ENCODE peak calls at places on chromosomes 12 and 14, in seven cellular contexts. B is IMR-90, R is mesendoderm, D is neuronal stem cell, M is mesenchymal stem cell, Y is H1, U is H9. H is an unnamed sample.

GRCh38 chr12:51393676-51394545 is 2.7 kb upstream of the GALNT6 start:
- DNase-seq in B (peak; percentile 96), R (no peak), D (no peak), M (peak; percentile 93), Y (no peak), U (peak; percentile 27), H (peak; percentile 47)

GRCh38 chr12:98471085-98471484 is 44.3 kb upstream of the TMPO start:
- DNase-seq in B (no peak), R (no peak), D (no peak), M (no peak), Y (no peak), U (no peak), H (no peak)

GRCh38 chr14:92877757-92878431 is 45.1 kb upstream of the CHGA start:
- DNase-seq in B (no peak), R (peak; percentile 6), D (peak; percentile 49), M (no peak), Y (peak; percentile 58), U (peak; percentile 56), H (no peak)

GRCh38 chr14:55701638-55702037 is 121.6 kb downstream of the KTN1 start:
- DNase-seq in B (peak; percentile 75), R (no peak), D (no peak), M (no peak), Y (no peak), U (no peak), H (no peak)

GRCh38 chr14:97802430-97802829 is 1005.2 kb downstream of the VRK1 start:
- DNase-seq in B (no peak), R (no peak), D (no peak), M (no peak), Y (no peak), U (no peak), H (no peak)

GRCh38 chr12:56079729-56080555 is at the start of gene ERBB3:
- DNase-seq in B (peak; percentile 81), R (peak; percentile 93), D (peak; percentile 56), M (peak; percentile 87), Y (peak; percentile 87), U (peak; percentile 93), H (peak; percentile 96)

GRCh38 chr12:56389215-56389850 is 26.7 kb upstream of the APOF start:
- DNase-seq in B (no peak), R (no peak), D (no peak), M (peak; percentile 21), Y (no peak), U (no peak), H (peak; percentile 3)

GRCh38 chr12:27244680-27245005 is 557 bp downstream of the STK38L start:
- DNase-seq in B (peak; percentile 58), R (no peak), D (no peak), M (no peak), Y (no peak), U (no peak), H (no peak)

GRCh38 chr12:108832208-108832607 is 25.2 kb downstream of the SSH1 start:
- DNase-seq in B (no peak), R (no peak), D (no peak), M (peak; percentile 58), Y (no peak), U (no peak), H (no peak)

GRCh38 chr14:61368061-61368710 is 46.8 kb downstream of the PRKCH start:
- DNase-seq in B (no peak), R (peak; percentile 76), D (no peak), M (no peak), Y (no peak), U (no peak), H (peak; percentile 93)

GRCh38 chr12:128069359-128069997 is 197.5 kb upstream of the TMEM132C start:
- DNase-seq in B (peak; percentile 33), R (peak; percentile 58), D (peak; percentile 50), M (peak; percentile 45), Y (peak; percentile 65), U (peak; percentile 63), H (peak; percentile 73)

GRCh38 chr12:128015276-128015675 is 251.7 kb upstream of the TMEM132C start:
- DNase-seq in B (no peak), R (no peak), D (no peak), M (no peak), Y (no peak), U (no peak), H (no peak)

GRCh38 chr12:5665615-5666014 is 233.7 kb downstream of the NTF3 start:
- DNase-seq in B (peak; percentile 95), R (no peak), D (no peak), M (peak; percentile 51), Y (no peak), U (no peak), H (no peak)

GRCh38 chr12:40727774-40728483 is 35.7 kb downstream of the CNTN1 start:
- DNase-seq in B (no peak), R (peak; percentile 25), D (no peak), M (no peak), Y (no peak), U (no peak), H (no peak)

GRCh38 chr12:9260931-9261330 is 52.7 kb upstream of the PZP start:
- DNase-seq in B (no peak), R (no peak), D (no peak), M (no peak), Y (no peak), U (no peak), H (no peak)

GRCh38 chr12:16165506-16165905 is 112.0 kb downstream of the SLC15A5 start:
- DNase-seq in B (peak; percentile 47), R (peak; percentile 70), D (peak; percentile 54), M (peak; percentile 40), Y (no peak), U (peak; percentile 39), H (peak; percentile 4)

GRCh38 chr12:107436376-107436775 is 249.2 kb upstream of the PWP1 start:
- DNase-seq in B (peak; percentile 83), R (peak; percentile 95), D (no peak), M (no peak), Y (no peak), U (peak; percentile 58), H (peak; percentile 24)

GRCh38 chr12:104213952-104214351 is 1.6 kb upstream of the TXNRD1 start:
- DNase-seq in B (peak; percentile 96), R (no peak), D (no peak), M (peak; percentile 76), Y (peak; percentile 6), U (no peak), H (no peak)

GRCh38 chr14:104732355-104732804 is 8.4 kb downstream of the ADSS1 start:
- DNase-seq in B (no peak), R (no peak), D (no peak), M (no peak), Y (no peak), U (no peak), H (no peak)
- H2BK5ac ChIP-seq in B (no peak overlapping the region), R (no peak overlapping the region), D (no peak overlapping the region), M (no peak overlapping the region), Y (no peak overlapping the region), U (no peak overlapping the region), H (no peak overlapping the region)

DNA sequence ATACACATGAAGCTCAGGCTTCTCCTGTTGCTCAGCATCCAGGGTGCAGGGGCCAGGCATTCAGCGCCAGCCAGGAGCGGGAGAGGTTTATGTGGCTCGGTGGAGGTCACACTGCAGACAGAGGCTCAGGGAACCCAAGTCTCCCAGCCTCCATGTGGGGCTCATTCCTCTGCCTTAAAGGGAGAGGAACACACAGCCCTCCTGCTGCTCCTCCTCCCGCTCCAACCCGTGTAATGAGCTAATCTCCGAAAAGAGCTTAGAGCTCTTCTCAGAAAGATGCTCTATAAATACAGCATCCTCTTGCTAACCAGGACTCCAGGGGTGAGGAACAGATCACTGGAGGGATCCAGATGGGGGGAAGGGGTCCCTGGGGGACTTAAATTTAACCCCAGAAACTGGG is 28.1 kb downstream of the FGF6 start:
- DNase-seq in B (no peak), R (no peak), D (peak; percentile 33), M (no peak), Y (no peak), U (no peak), H (no peak)
- H3K9ac ChIP-seq in B (no peak overlapping the region), R (no peak overlapping the region), D (no peak overlapping the region), M (no peak overlapping the region), Y (no peak overlapping the region), U (no peak overlapping the region), H (no peak overlapping the region)

DNA sequence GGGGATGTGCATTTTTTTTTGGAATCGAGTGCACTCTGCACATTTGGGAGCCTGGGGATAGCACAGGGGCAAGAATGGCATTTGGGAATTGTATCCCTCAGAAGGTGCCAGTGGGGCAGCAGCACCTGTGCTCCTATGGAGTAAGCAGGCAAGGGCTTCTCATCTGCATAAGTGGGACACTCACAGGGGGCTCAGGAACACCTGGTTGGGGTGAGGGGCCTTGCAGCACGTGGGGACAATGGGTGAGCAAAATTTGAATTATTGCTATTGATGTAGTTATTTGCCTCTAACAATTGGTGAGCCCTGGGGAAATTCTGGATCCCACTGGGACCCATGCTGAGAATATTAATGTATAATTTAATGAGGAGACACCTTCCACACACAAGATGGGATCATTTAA is 274.2 kb downstream of the TTC6 start:
- DNase-seq in B (no peak), R (no peak), D (no peak), M (no peak), Y (no peak), U (no peak), H (no peak)
- H2BK5ac ChIP-seq in B (no peak overlapping the region), R (no peak overlapping the region), D (no peak overlapping the region), M (no peak overlapping the region), Y (no peak overlapping the region), U (no peak overlapping the region), H (no peak overlapping the region)

GRCh38 chr14:37087520-37087919 is 84.9 kb downstream of the SLC25A21 start:
- DNase-seq in B (no peak), R (no peak), D (no peak), M (no peak), Y (no peak), U (no peak), H (no peak)

GRCh38 chr14:37088356-37088755 is 84.0 kb downstream of the SLC25A21 start:
- DNase-seq in B (no peak), R (no peak), D (no peak), M (no peak), Y (no peak), U (no peak), H (no peak)

GRCh38 chr14:37090026-37090425 is 82.4 kb downstream of the SLC25A21 start:
- DNase-seq in B (no peak), R (no peak), D (no peak), M (no peak), Y (no peak), U (no peak), H (no peak)

GRCh38 chr14:37089410-37089809 is 83.0 kb downstream of the SLC25A21 start:
- DNase-seq in B (no peak), R (peak; percentile 15), D (no peak), M (no peak), Y (no peak), U (no peak), H (no peak)

DNA sequence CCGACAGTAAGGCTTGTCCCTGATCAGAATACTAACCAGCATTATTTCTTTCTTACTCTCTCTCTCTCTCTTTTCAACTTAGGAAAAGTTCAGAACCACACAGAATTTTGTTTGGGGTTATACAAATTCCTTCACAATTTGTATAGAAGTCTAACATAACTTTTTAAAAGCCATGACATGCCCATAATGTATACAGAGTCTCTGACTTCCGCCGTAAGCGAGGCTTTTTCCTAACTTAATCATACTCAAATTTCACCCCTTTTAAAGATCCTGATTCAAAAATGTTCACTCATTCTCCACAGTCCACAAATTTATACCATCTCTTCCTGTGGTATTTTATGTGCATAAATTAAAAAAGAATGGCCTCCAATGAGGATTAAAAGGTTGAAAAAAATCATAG is 83.6 kb downstream of the SLC25A21 start:
- DNase-seq in B (peak; percentile 18), R (no peak), D (no peak), M (no peak), Y (no peak), U (no peak), H (no peak)
- H3K9ac ChIP-seq in B (no peak overlapping the region), R (no peak overlapping the region), D (no peak overlapping the region), M (no peak overlapping the region), Y (no peak overlapping the region), U (no peak overlapping the region), H (no peak overlapping the region)

H was measured in trophoblast cell.